ENCODE peak calls at places on chromosomes 6 and 20, in nine cellular contexts. K, V, T, B, J, I, H, O and M are unnamed samples.

GRCh38 chr20:50731930-50732690 is 730 bp downstream of the PARD6B start:
- DNase-seq in V (no peak), O (no peak), T (no peak), B (peak), J (no peak), H (no peak), K (no peak), I (no peak), M (no peak)

GRCh38 chr6:15608406-15608805 is 54.4 kb downstream of the DTNBP1 start:
- DNase-seq in H (peak), V (no peak), J (peak), I (no peak), O (no peak), K (peak), B (no peak), T (peak), M (peak)

GRCh38 chr6:112501705-112502104 is 154.6 kb downstream of the RFPL4B start:
- DNase-seq in B (no peak), O (peak), J (no peak), T (peak), V (peak), K (peak), I (no peak), H (peak), M (peak)

GRCh38 chr20:54565255-54565654 is 89.9 kb downstream of the DOK5 start:
- DNase-seq in O (no peak), J (no peak), V (no peak), T (no peak), K (no peak), I (no peak), B (peak), H (no peak), M (no peak)

GRCh38 chr6:19812512-19813119 is 24.6 kb upstream of the ID4 start:
- DNase-seq in O (no peak), V (peak), K (no peak), T (peak), J (peak), B (peak), H (peak), I (no peak), M (peak)

GRCh38 chr6:147204843-147205311 is 660 bp downstream of the STXBP5 start:
- DNase-seq in O (no peak), T (no peak), K (no peak), V (no peak), H (peak), J (peak), B (no peak), I (no peak), M (no peak)

GRCh38 chr20:34201531-34201930 is 39.7 kb upstream of the ASIP start:
- DNase-seq in J (no peak), O (no peak), T (peak), I (no peak), K (no peak), H (no peak), B (no peak), V (no peak), M (no peak)

GRCh38 chr6:89640804-89641203 is 2.3 kb upstream of the LYRM2 start:
- DNase-seq in O (no peak), T (peak), I (no peak), B (no peak), K (no peak), J (no peak), H (peak), V (no peak), M (no peak)

GRCh38 chr6:108294297-108294786 is 512 bp upstream of the AFG1L start:
- DNase-seq in K (no peak), H (no peak), T (no peak), J (no peak), I (no peak), V (no peak), B (no peak), O (no peak), M (no peak)

GRCh38 chr6:13012977-13013680 is 296.6 kb downstream of the PHACTR1 start:
- DNase-seq in I (no peak), T (peak), B (no peak), O (peak), V (no peak), J (no peak), H (no peak), K (peak), M (peak)

GRCh38 chr6:75409928-75410327 is 83.7 kb downstream of the FILIP1 start:
- DNase-seq in V (no peak), O (no peak), K (no peak), J (no peak), I (no peak), T (no peak), B (no peak), H (peak), M (no peak)

DNA sequence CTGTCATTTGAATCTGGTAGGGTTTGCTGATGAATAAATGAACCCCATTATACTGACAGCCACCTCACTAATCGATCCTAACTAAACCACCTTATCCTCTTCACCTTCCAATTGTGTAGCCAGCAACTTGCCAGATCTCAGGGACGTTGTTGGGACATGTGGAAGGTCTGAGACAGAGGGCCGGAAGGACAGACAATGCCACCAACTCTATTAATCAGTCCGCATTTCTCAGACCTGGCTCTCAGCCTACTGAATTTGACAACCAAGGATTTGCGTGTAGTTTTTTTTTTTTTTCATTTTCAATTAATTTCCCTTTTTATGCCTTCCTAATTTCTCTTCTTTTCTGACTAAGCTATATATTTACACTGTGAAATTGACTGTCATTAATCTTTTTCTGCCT is 122.5 kb downstream of the CARMIL1 start:
- DNase-seq in J (no peak), O (no peak), V (no peak), K (no peak), T (no peak), I (no peak), B (no peak), H (no peak), M (no peak)
- TF ChIP-seq CTCF in J (no peak), O (no peak), V (no peak), K (no peak), T (no peak), I (no peak), B (no peak), H (no peak), M (no peak)

GRCh38 chr6:134535831-134536230 is 217.9 kb upstream of the SGK1 start:
- DNase-seq in I (no peak), O (no peak), T (no peak), K (no peak), V (no peak), H (no peak), J (no peak), B (no peak), M (no peak)

GRCh38 chr6:134534708-134535149 is 216.8 kb upstream of the SGK1 start:
- DNase-seq in T (peak), I (no peak), B (no peak), V (no peak), K (no peak), O (no peak), H (peak), J (no peak), M (no peak)

GRCh38 chr6:134533991-134534390 is 216.1 kb upstream of the SGK1 start:
- DNase-seq in B (no peak), K (no peak), H (no peak), V (no peak), I (no peak), J (no peak), O (no peak), T (no peak), M (no peak)

GRCh38 chr6:134539865-134540323 is 222.0 kb upstream of the SGK1 start:
- DNase-seq in J (no peak), O (peak), I (no peak), H (no peak), B (no peak), T (peak), V (peak), K (peak), M (peak)

DNA sequence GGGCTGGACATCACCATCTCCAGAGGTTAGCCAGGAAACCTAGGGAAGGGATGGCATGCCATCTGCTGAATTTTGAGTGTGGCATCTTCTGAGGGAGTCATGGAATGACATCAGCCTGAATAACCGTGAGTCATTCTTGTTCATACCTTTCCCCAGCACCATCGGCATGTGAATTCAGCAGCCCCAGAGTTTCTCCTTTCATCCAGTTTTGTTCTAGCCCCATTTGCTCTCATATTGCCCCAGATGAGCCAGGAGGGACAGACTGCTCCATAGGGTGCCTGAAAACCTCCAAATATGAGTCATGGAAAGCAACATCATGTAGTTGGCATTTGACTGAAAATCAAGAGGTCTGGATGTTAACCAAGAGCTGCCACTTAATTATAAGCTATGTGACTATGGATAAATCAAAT is 219.2 kb upstream of the SGK1 start:
- DNase-seq in J (peak), T (peak), V (no peak), I (no peak), H (peak), K (no peak), O (no peak), B (no peak), M (no peak)
- TF ChIP-seq CTCF in J (no peak), T (no peak), V (no peak), I (no peak), H (no peak), K (no peak), O (no peak), B (no peak), M (no peak)

DNA sequence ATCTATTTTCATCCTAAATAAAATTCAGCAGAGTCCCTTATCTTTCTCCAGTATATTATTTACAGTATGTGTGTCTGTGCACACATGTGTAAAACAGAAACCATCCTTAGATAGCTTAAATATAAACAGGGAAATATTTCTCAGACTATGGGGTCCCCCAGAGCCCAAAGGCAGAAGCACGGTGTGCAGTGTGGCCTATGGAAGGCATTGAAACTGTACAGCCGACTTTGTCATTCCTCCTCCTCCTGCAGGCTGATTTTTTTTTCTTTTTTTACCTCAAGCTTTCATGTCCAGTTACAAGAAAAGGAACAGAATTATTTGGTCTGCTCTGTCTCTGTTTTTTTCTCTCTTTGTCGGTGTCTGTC is 31.9 kb upstream of the SLC35D3 start:
- DNase-seq in K (no peak), I (no peak), B (no peak), T (no peak), H (no peak), V (no peak), J (no peak), O (no peak), M (no peak)
- TF ChIP-seq CTCF in K (no peak), I (no peak), B (no peak), T (no peak), H (no peak), V (no peak), J (no peak), O (no peak), M (no peak)

DNA sequence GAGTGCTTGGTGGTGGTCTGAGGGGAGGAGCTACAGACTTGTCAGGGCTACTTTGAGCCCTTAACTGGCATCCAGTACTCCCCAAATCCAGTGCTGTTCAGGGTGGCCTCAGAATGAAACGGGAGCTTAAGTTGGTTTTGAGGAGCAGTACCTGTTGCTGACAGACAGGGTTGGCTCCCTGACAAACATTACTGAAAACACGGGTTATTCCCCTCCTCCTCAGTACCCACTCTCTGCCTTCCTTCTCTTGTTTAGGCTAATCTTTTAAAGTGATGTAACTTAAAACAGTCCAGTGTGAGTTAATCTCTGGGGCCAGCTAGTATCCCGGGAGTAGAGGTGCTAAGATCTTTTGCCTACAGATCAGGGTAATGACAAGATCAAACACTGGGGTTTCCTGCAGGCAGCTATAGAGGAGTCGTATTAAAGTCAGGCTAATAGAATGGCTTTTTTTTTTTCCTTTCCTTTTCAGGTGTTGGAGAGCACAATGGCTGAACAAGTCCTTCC is 3.7 kb downstream of the TNFAIP3 start:
- DNase-seq in I (no peak), K (no peak), B (peak), H (no peak), V (no peak), O (no peak), T (no peak), J (peak), M (no peak)
- TF ChIP-seq CTCF in I (no peak), K (no peak), B (peak), H (peak), V (no peak), O (no peak), T (peak), J (peak), M (peak)

DNA sequence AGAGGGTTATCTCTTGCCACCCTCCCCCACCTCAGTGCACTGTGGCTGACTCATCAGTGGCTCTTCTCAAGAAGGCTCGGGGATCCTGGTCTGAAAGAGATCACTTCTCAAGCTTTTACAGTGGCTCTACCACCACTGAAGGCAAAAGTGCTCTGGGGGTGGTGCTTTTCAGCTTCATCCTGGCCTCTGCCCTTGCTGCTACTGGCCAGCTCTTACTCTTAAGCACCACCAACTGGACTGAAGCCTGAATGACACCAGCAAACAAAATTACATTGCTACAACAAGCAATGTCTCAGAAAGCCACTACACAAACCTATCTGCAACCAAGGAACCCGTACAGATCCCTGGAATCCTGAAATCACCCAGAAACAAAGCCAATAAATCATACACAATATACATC is 402.1 kb downstream of the EPHA7 start:
- DNase-seq in V (no peak), O (no peak), H (no peak), K (no peak), I (no peak), J (no peak), B (peak), T (peak), M (no peak)
- TF ChIP-seq CTCF in V (peak), O (no peak), H (no peak), K (no peak), I (no peak), J (no peak), B (peak), T (peak), M (no peak)

DNA sequence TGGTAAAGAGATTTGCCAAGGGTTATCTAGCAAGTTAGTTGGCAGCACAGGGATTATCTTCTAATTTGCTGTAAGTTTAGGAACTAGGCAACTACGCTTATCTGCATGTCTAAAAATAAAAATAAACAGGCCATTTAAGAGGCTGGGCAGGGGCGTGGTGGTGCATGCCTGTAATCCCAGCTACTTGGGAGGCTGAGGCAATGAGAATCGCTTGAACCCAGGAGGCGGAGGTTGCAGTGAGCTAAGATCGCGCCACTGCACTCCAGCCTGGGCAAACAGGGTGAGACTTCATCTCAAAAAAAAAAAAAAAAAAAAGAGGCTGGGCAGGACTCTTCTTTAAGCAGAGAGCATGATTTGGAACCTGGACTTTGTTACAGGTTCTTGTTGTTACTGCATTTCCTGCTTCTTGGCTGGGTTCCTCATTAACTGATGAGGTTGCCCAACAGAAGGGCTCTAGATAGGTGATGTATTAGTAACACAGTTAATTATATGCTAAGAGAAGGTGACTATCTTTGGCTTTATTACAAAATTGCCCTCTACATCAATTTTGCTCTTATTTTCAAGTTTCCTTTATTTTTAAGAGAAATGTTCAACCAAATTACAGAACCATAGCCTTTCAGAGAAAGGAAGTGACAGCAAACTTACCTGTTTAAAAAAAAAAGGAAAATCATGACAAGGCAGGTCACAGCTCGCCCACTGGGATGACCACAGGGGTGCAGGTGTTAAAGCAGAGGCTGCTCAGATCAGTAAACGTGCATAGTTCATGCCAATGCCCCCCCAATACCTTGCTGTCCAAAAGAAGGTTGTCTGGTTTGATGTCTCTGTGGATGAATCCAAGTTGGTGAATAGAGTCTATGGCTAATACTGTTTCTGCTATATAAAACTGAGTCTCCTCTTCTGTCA is 32.5 kb downstream of the STK38 start:
- DNase-seq in K (no peak), V (no peak), B (peak), J (no peak), H (no peak), O (no peak), T (no peak), I (no peak), M (no peak)
- TF ChIP-seq CTCF in K (no peak), V (no peak), B (no peak), J (no peak), H (no peak), O (no peak), T (no peak), I (no peak), M (no peak)

DNA sequence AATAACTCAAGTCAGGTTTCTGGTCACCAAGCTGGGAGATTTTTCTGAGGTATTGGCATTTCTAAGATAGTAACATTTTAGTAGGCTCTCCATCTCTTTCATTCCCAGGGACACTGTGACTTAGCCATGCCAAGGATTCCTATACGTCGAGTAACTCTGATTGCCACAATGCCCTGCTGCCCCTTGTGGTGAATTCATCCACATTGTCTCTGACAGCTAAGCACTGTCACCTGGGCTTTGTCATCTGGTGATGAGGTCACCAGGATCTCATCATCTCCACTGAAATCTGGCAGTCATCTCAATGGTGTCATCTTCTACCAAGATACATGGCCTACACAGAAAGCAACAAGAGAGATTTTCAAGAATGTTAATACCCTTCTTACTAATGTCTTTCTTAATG is 246.6 kb downstream of the CD109 start:
- DNase-seq in B (no peak), H (peak), T (peak), I (no peak), K (no peak), J (peak), O (no peak), V (no peak), M (no peak)
- TF ChIP-seq CTCF in B (no peak), H (peak), T (peak), I (no peak), K (no peak), J (no peak), O (no peak), V (no peak), M (no peak)